ENCODE peak calls at places on chromosomes 3 and 15, in four cellular contexts. X, V, C and L are unnamed samples.

GRCh38 chr3:42505849-42506410 is 3.5 kb downstream of the VIPR1 start:
- DNase-seq in V (no peak), X (no peak), C (no peak), L (no peak)

GRCh38 chr3:125261031-125261430 is 48.5 kb upstream of the SLC12A8 start:
- DNase-seq in X (no peak), C (no peak), V (no peak), L (no peak)

GRCh38 chr15:43104426-43104825 is 1.4 kb downstream of the UBR1 start:
- DNase-seq in C (no peak), V (peak; percentile 42), X (no peak), L (no peak)

GRCh38 chr15:53453253-53454105 is 306.0 kb downstream of the WDR72 start:
- DNase-seq in C (no peak), X (no peak), V (no peak), L (no peak)

GRCh38 chr3:14879161-14879888 is 60.6 kb downstream of the FGD5 start:
- DNase-seq in C (peak; percentile 93), X (no peak), V (peak; percentile 13), L (no peak)

GRCh38 chr3:123878807-123879206 is 5.3 kb downstream of the MYLK start:
- DNase-seq in V (no peak), C (no peak), X (no peak), L (no peak)

GRCh38 chr15:43270676-43271306 is 4.1 kb upstream of the TGM5 start:
- DNase-seq in V (no peak), X (peak; percentile 70), C (no peak), L (no peak)

GRCh38 chr15:67130166-67130565 is 64.8 kb downstream of the SMAD3 start:
- DNase-seq in X (no peak), C (no peak), V (no peak), L (no peak)

GRCh38 chr15:78148392-78149067 is 632 bp upstream of the IDH3A start:
- DNase-seq in C (no peak), X (no peak), V (no peak), L (no peak)

GRCh38 chr15:100934735-100935134 is 15.6 kb downstream of the LRRK1 start:
- DNase-seq in C (no peak), V (peak; percentile 16), X (no peak), L (no peak)

GRCh38 chr3:27914199-27914598 is 192.1 kb upstream of the EOMES start:
- DNase-seq in C (no peak), V (peak; percentile 32), X (no peak), L (no peak)

GRCh38 chr3:162525791-162526190 is 1029.2 kb downstream of the OTOL1 start:
- DNase-seq in X (no peak), C (no peak), V (no peak), L (no peak)

GRCh38 chr3:177333535-177334495 is 136.5 kb upstream of the TBL1XR1 start:
- DNase-seq in C (no peak), V (no peak), X (no peak), L (no peak)

GRCh38 chr3:87895983-87896382 is 162.8 kb downstream of the CGGBP1 start:
- DNase-seq in C (no peak), X (no peak), V (no peak), L (no peak)

GRCh38 chr15:68484696-68485400 is 52.9 kb upstream of the ITGA11 start:
- DNase-seq in X (no peak), C (no peak), V (no peak), L (no peak)

GRCh38 chr3:11331101-11331500 is 58.9 kb downstream of the ATG7 start:
- DNase-seq in X (no peak), C (no peak), V (peak; percentile 38), L (no peak)

GRCh38 chr3:63973406-63973805 is 49.9 kb downstream of the PSMD6 start:
- DNase-seq in X (no peak), C (no peak), V (no peak), L (no peak)

GRCh38 chr3:36944012-36944640 is 728 bp downstream of the TRANK1 start:
- DNase-seq in C (peak; percentile 39), X (no peak), V (peak; percentile 28), L (peak; percentile 56)

GRCh38 chr3:188529228-188529627 is 375.3 kb downstream of the LPP start:
- DNase-seq in V (peak; percentile 19), C (no peak), X (no peak), L (no peak)

GRCh38 chr3:188533172-188533571 is 379.2 kb downstream of the LPP start:
- DNase-seq in C (no peak), X (peak; percentile 1), V (no peak), L (no peak)

GRCh38 chr3:188534633-188535032 is 380.7 kb downstream of the LPP start:
- DNase-seq in X (no peak), V (peak; percentile 27), C (no peak), L (no peak)

GRCh38 chr3:188531210-188531609 is 377.3 kb downstream of the LPP start:
- DNase-seq in V (peak; percentile 78), X (no peak), C (no peak), L (no peak)

GRCh38 chr3:188533612-188534357 is 379.8 kb downstream of the LPP start:
- DNase-seq in X (no peak), V (peak; percentile 23), C (no peak), L (no peak)
- H3K27ac ChIP-seq in X (no peak overlapping the region), V (no peak overlapping the region), C (no peak overlapping the region), L (no peak overlapping the region)

DNA sequence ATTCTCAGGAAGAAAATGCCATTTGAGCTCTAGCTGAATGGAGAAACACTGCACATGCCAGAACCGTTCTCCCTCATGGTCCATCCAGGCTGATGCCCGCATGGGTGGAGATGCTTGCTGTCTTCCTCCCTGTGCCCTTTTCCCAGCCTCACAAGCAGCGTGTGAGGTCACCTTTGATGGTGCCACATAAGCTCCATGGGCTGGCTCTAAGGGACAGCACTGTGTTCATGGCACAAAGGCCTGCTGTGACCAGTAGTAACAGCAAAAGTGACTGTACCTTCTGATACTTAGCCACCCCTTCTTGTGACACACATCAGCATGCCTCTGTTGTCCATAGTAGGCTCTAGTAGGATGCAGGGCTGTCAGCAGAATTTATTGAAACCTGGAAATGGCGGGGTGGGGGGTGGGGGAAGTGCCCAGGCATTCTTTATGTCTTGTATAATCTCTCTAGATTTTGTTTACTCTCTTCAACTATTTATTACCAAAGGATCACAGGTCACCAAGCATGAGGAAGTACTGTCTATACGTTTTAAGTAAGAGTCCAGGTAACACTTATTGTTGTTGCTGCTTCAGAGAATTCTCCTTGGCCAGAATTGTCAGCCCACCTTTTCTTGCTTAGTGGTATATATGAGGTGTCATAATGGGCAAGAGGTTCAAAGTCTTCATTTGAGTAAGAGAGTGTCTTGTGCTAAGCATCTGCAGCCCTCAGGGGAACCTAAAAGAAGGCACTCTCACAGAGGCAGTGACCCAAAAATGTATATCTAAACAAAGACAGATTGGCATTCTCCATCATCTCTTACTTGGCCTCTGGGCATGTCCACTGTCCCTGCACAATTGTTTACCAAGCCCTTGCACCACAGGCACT is 56.5 kb downstream of the RAB7A start:
- DNase-seq in C (no peak), V (no peak), X (no peak), L (no peak)
- H3K27ac ChIP-seq in C (no peak overlapping the region), V (no peak overlapping the region), X (no peak overlapping the region), L (no peak overlapping the region)

GRCh38 chr3:48423883-48424695 is 5.8 kb downstream of the PLXNB1 start:
- DNase-seq in X (no peak), V (no peak), C (no peak), L (no peak)

GRCh38 chr3:48423241-48423882 is 6.5 kb downstream of the PLXNB1 start:
- DNase-seq in V (no peak), X (no peak), C (no peak), L (no peak)

GRCh38 chr3:48420561-48420960 is 9.3 kb downstream of the PLXNB1 start:
- DNase-seq in X (no peak), V (no peak), C (no peak), L (no peak)

GRCh38 chr3:48422691-48423090 is 7.2 kb downstream of the PLXNB1 start:
- DNase-seq in X (no peak), V (no peak), C (no peak), L (no peak)

GRCh38 chr3:48422272-48422671 is 7.6 kb downstream of the PLXNB1 start:
- DNase-seq in V (no peak), X (no peak), C (no peak), L (no peak)
- H3K27ac ChIP-seq in V (no peak overlapping the region), X (no peak overlapping the region), C (no peak overlapping the region), L (no peak overlapping the region)

GRCh38 chr3:190056795-190057194 is 63.9 kb downstream of the P3H2 start:
- DNase-seq in C (no peak), V (no peak), X (no peak), L (no peak)

GRCh38 chr3:190055773-190056172 is 64.9 kb downstream of the P3H2 start:
- DNase-seq in X (no peak), V (no peak), C (no peak), L (no peak)

GRCh38 chr3:190058486-190059241 is 62.0 kb downstream of the P3H2 start:
- DNase-seq in X (no peak), C (no peak), V (no peak), L (no peak)

GRCh38 chr3:190060401-190060800 is 60.3 kb downstream of the P3H2 start:
- DNase-seq in V (no peak), X (no peak), C (no peak), L (no peak)

GRCh38 chr3:190059242-190059590 is 61.5 kb downstream of the P3H2 start:
- DNase-seq in V (no peak), C (no peak), X (no peak), L (no peak)
- H3K27ac ChIP-seq in V (no peak overlapping the region), C (no peak overlapping the region), X (no peak overlapping the region), L (no peak overlapping the region)

GRCh38 chr15:90393040-90393439 is 5.0 kb downstream of the IQGAP1 start:
- DNase-seq in C (no peak), X (no peak), V (no peak), L (no peak)

GRCh38 chr15:90388462-90389182 is 580 bp downstream of the IQGAP1 start:
- DNase-seq in C (peak; percentile 52), X (peak; percentile 47), V (peak; percentile 59), L (peak; percentile 55)

GRCh38 chr15:90386221-90386620 is 1.8 kb upstream of the IQGAP1 start:
- DNase-seq in X (no peak), C (no peak), V (no peak), L (no peak)

GRCh38 chr15:90387534-90388461 is at the start of gene IQGAP1:
- DNase-seq in V (peak; percentile 97), X (peak; percentile 98), C (peak; percentile 97), L (peak; percentile 94)

DNA sequence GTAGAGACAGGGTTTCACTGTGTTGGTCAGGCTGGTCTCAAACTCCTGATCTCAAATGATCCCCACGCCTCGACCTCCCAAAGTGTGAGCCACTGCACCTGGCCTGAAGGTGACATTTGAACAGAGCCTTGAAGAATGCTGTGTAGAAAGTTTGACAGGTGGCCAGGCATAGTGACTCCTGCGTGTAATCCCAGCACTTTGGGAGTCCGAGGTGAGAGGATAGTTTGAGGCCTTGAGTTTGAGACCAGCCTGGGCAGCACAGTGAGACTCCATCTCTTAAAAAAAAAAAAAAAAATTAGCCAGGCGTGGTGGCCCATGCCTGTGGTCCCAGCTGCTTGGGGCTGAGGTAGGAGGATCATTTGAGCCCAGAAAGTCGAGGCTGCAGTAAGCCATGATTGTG is 1.5 kb downstream of the IQGAP1 start:
- DNase-seq in X (no peak), C (no peak), V (no peak), L (no peak)
- H3K27ac ChIP-seq in X (peak overlapping the region; percentile 64), C (peak overlapping the region; percentile 32), V (no peak overlapping the region), L (peak overlapping the region; percentile 94)

GRCh38 chr3:172258616-172259015 is 189.6 kb downstream of the GHSR start:
- DNase-seq in X (no peak), C (no peak), V (no peak), L (no peak)
- H3K27ac ChIP-seq in X (no peak overlapping the region), C (no peak overlapping the region), V (no peak overlapping the region), L (no peak overlapping the region)

GRCh38 chr3:183285828-183286457 is 32.9 kb downstream of the B3GNT5 start:
- DNase-seq in C (peak; percentile 87), X (peak; percentile 98), V (peak; percentile 98), L (peak; percentile 93)
- H3K27ac ChIP-seq in C (peak overlapping the region; percentile 17), X (peak overlapping the region; percentile 66), V (peak overlapping the region; percentile 95), L (peak overlapping the region; percentile 90)

GRCh38 chr3:47379488-47379899 is 1.3 kb upstream of the PTPN23 start:
- DNase-seq in C (no peak), X (no peak), V (no peak), L (no peak)
- H3K27ac ChIP-seq in C (peak overlapping the region; percentile 78), X (no peak overlapping the region), V (peak overlapping the region; percentile 86), L (peak overlapping the region; percentile 94)